ENCODE peak calls at places on chromosome 7, in four cellular contexts. J, O, V and C are unnamed samples.

GRCh38 chr7:2641406-2642393 is 9.9 kb downstream of the TTYH3 start:
- DNase-seq in J (peak), O (peak), V (peak), C (no peak)

GRCh38 chr7:25187932-25188331 is 40.4 kb downstream of the NPVF start:
- DNase-seq in J (no peak), O (no peak), V (no peak), C (no peak)

GRCh38 chr7:71521506-71521905 is 389.6 kb downstream of the GALNT17 start:
- DNase-seq in J (no peak), O (no peak), V (no peak), C (no peak)

GRCh38 chr7:69105092-69105491 is 493.2 kb upstream of the AUTS2 start:
- DNase-seq in J (no peak), O (no peak), V (no peak), C (peak)

GRCh38 chr7:9709211-9709610 is 1264.5 kb upstream of the PHF14 start:
- DNase-seq in J (no peak), O (no peak), V (no peak), C (no peak)

GRCh38 chr7:36393826-36394225 is 4.2 kb downstream of the ANLN start:
- DNase-seq in J (no peak), O (no peak), V (no peak), C (no peak)

GRCh38 chr7:96561892-96562291 is 147.8 kb downstream of the SEM1 start:
- DNase-seq in J (no peak), O (no peak), V (no peak), C (no peak)

GRCh38 chr7:29343379-29343778 is 148.8 kb downstream of the CHN2 start:
- DNase-seq in J (no peak), O (no peak), V (no peak), C (no peak)

GRCh38 chr7:4631664-4632171 is 50.4 kb upstream of the FOXK1 start:
- DNase-seq in J (peak), O (peak), V (peak), C (peak)

GRCh38 chr7:129923709-129924108 is 29.1 kb downstream of the UBE2H start:
- DNase-seq in J (no peak), O (peak), V (peak), C (no peak)

GRCh38 chr7:157495594-157495993 is 158.8 kb downstream of the DNAJB6 start:
- DNase-seq in J (no peak), O (no peak), V (no peak), C (no peak)

GRCh38 chr7:122137291-122138077 is 6.6 kb downstream of the AASS start:
- DNase-seq in J (no peak), O (peak), V (peak), C (no peak)

GRCh38 chr7:42702647-42703046 is 209.2 kb downstream of the C7orf25 start:
- DNase-seq in J (no peak), O (no peak), V (no peak), C (no peak)

GRCh38 chr7:42699415-42700178 is 212.3 kb downstream of the C7orf25 start:
- DNase-seq in J (no peak), O (no peak), V (no peak), C (no peak)

GRCh38 chr7:42704710-42705109 is 207.2 kb downstream of the C7orf25 start:
- DNase-seq in J (no peak), O (no peak), V (no peak), C (no peak)

GRCh38 chr7:42694894-42695553 is 216.8 kb downstream of the C7orf25 start:
- DNase-seq in J (no peak), O (no peak), V (no peak), C (no peak)

GRCh38 chr7:42700376-42701327 is 211.2 kb downstream of the C7orf25 start:
- DNase-seq in J (no peak), O (no peak), V (no peak), C (no peak)
- H3K27ac ChIP-seq in J (no peak), O (no peak), V (no peak), C (no peak)

DNA sequence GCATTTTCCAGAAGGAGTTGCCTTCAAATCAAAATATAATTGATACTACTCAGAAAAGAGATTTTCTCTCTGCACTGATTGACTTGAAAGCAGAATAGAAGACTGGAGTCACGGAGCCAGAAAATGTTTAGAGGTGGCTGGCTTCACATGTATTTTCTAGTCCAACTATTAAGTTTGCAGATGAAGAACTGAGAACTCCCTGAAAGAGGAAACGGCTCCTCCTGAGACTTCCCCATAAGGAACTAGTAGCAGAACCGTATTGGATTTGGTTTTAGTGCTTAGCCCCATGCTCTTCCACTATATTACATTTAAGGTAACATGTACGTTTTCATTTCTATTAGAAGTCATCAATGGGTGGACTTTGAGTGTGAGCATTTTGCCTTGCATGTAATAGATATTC is 946.3 kb downstream of the CNTNAP2 start:
- DNase-seq in J (no peak), O (no peak), V (no peak), C (no peak)
- H3K27ac ChIP-seq in J (no peak), O (no peak), V (no peak), C (no peak)

GRCh38 chr7:142812437-142813215 is 41.9 kb downstream of the PRSS2 start:
- DNase-seq in J (no peak), O (no peak), V (no peak), C (no peak)
- H3K27ac ChIP-seq in J (no peak), O (no peak), V (no peak), C (no peak)

GRCh38 chr7:77329466-77330168 is 86.5 kb downstream of the GSAP start:
- DNase-seq in J (no peak), O (no peak), V (peak), C (no peak)
- H3K27ac ChIP-seq in J (no peak), O (peak), V (peak), C (no peak)

GRCh38 chr7:139651308-139651707 is 126.5 kb downstream of the HIPK2 start:
- DNase-seq in J (no peak), O (peak), V (peak), C (no peak)
- H3K27ac ChIP-seq in J (peak), O (no peak), V (no peak), C (peak)

GRCh38 chr7:99196536-99197288 is 11.2 kb downstream of the KPNA7 start:
- DNase-seq in J (no peak), O (peak), V (no peak), C (peak)
- H3K27ac ChIP-seq in J (no peak), O (no peak), V (no peak), C (no peak)

GRCh38 chr7:27532256-27532783 is 130.4 kb downstream of the HIBADH start:
- DNase-seq in J (no peak), O (peak), V (no peak), C (no peak)
- H3K27ac ChIP-seq in J (no peak), O (no peak), V (no peak), C (no peak)

DNA sequence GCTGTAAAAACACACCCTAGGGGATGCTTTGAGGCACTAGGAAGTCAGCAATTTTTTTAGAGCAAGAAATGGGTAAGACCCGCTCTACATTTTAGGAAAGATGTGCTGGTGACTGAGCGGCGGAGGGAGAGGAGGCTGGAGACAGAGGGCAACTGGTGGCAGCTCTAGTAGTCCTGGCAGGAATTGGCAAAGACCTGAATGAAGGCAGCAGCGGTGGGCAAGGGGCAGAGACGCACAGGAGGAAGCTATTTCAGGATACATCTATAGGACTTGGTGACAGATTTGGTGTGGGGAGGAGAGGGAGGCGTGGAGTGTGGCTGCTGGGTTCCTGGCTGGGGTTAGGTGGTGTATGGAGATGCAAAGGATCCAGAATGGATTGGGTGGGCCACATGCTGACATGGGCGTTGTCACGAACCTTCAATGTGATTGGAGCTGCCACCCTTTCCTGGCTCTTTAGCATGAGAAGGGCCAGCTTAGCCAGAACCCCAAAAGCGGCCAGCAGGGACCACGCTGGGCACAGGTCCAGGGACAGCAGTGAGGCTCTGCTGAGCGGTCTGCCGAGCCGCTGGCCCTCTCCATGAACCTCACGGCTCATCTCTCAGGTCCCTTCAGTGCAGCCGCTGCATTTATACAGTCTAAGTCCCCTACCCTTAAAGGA is 10.2 kb upstream of the ADCY1 start:
- DNase-seq in J (no peak), O (no peak), V (no peak), C (no peak)
- H3K27ac ChIP-seq in J (no peak), O (no peak), V (no peak), C (no peak)

DNA sequence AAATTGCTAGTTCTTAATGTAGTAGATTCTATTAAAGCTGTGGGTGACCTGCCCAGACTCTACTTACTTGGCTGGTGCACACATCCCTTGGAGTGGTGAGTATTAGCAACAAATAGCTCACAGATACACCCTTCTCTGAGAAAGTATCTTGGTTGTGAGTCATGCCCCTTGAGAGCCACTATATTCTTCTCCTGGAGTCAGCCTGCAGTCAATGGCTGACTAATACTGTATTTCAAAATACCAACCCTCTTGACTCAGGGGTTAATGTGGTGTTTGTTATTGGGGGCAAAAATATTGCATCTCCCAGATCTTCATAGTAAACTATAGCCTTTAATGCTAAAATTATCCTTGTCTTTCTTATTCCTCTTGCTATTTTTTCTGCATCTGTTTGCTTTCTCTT is 354.9 kb downstream of the BMPER start:
- DNase-seq in J (no peak), O (peak), V (peak), C (peak)
- H3K27ac ChIP-seq in J (no peak), O (no peak), V (no peak), C (no peak)

GRCh38 chr7:116273283-116273917 is 63.1 kb downstream of the TES start:
- DNase-seq in J (no peak), O (no peak), V (no peak), C (no peak)
- H3K27ac ChIP-seq in J (no peak), O (peak), V (peak), C (no peak)